ENCODE peak calls at places on chromosomes 1 and 21, in five cellular contexts. One of them, this sample, is unnamed.

GRCh38 chr21:25732091-25732760 is 2.5 kb downstream of the ATP5PF start:
- DNase-seq in BJ: no peak
- DNase-seq in heart right ventricle: peak
- DNase-seq in mesothelial cell of epicardium: no peak
- DNase-seq in NCI-H1105: no peak
- DNase-seq in this sample: no peak

GRCh38 chr1:1402081-1402900 is 3.2 kb upstream of the CCNL2 start:
- DNase-seq in BJ: no peak
- DNase-seq in heart right ventricle: no peak
- DNase-seq in mesothelial cell of epicardium: no peak
- DNase-seq in NCI-H1105: no peak
- DNase-seq in this sample: no peak

GRCh38 chr1:232029297-232029696 is 402.7 kb downstream of the DISC1 start:
- DNase-seq in BJ: no peak
- DNase-seq in heart right ventricle: peak
- DNase-seq in mesothelial cell of epicardium: no peak
- DNase-seq in NCI-H1105: no peak
- DNase-seq in this sample: no peak

GRCh38 chr1:99808391-99809115 is 41.6 kb upstream of the AGL start:
- DNase-seq in BJ: peak
- DNase-seq in heart right ventricle: peak
- DNase-seq in mesothelial cell of epicardium: no peak
- DNase-seq in NCI-H1105: peak
- DNase-seq in this sample: peak

GRCh38 chr1:187933562-187934419 is 1105.0 kb downstream of the PLA2G4A start:
- DNase-seq in BJ: no peak
- DNase-seq in heart right ventricle: no peak
- DNase-seq in mesothelial cell of epicardium: no peak
- DNase-seq in NCI-H1105: no peak
- DNase-seq in this sample: no peak

GRCh38 chr1:14392887-14393365 is 205.6 kb upstream of the KAZN start:
- DNase-seq in BJ: no peak
- DNase-seq in heart right ventricle: no peak
- DNase-seq in mesothelial cell of epicardium: no peak
- DNase-seq in NCI-H1105: no peak
- DNase-seq in this sample: no peak

GRCh38 chr1:89995595-89996397 is 886 bp downstream of the ZNF326 start:
- DNase-seq in BJ: no peak
- DNase-seq in heart right ventricle: no peak
- DNase-seq in mesothelial cell of epicardium: no peak
- DNase-seq in NCI-H1105: no peak
- DNase-seq in this sample: no peak

GRCh38 chr1:186214816-186215215 is 160.2 kb downstream of the TPR start:
- DNase-seq in BJ: no peak
- DNase-seq in heart right ventricle: no peak
- DNase-seq in mesothelial cell of epicardium: no peak
- DNase-seq in NCI-H1105: no peak
- DNase-seq in this sample: no peak

GRCh38 chr1:238364214-238364892 is 473.6 kb upstream of the ZP4 start:
- DNase-seq in BJ: no peak
- DNase-seq in heart right ventricle: no peak
- DNase-seq in mesothelial cell of epicardium: no peak
- DNase-seq in NCI-H1105: no peak
- DNase-seq in this sample: no peak